ENCODE peak calls at places on chromosomes 12 and 14, in eight cellular contexts. One of them, this sample, is unnamed.

GRCh38 chr14:34785223-34786006 is 71.0 kb upstream of the CFL2 start:
- DNase-seq in WTC11: no peak
- DNase-seq in NCI-H1105: no peak
- DNase-seq in uterus: no peak
- DNase-seq in EH: no peak
- DNase-seq in H7: no peak
- DNase-seq in AG20443: no peak
- DNase-seq in left ventricle myocardium inferior: no peak
- DNase-seq in this sample: no peak

GRCh38 chr14:75224561-75224960 is 48.1 kb upstream of the TMED10 start:
- DNase-seq in EH: peak
- DNase-seq in H7: no peak
- DNase-seq in uterus: no peak
- DNase-seq in AG20443: no peak
- DNase-seq in WTC11: no peak
- DNase-seq in left ventricle myocardium inferior: no peak
- DNase-seq in NCI-H1105: no peak
- DNase-seq in this sample: no peak

GRCh38 chr12:77108707-77109106 is 43.3 kb upstream of the E2F7 start:
- DNase-seq in H7: no peak
- DNase-seq in NCI-H1105: no peak
- DNase-seq in left ventricle myocardium inferior: no peak
- DNase-seq in WTC11: no peak
- DNase-seq in AG20443: no peak
- DNase-seq in EH: no peak
- DNase-seq in uterus: no peak
- DNase-seq in this sample: no peak

GRCh38 chr14:96072746-96073145 is 33.6 kb downstream of the C14orf132 start:
- DNase-seq in left ventricle myocardium inferior: no peak
- DNase-seq in AG20443: no peak
- DNase-seq in EH: no peak
- DNase-seq in H7: no peak
- DNase-seq in uterus: no peak
- DNase-seq in NCI-H1105: no peak
- DNase-seq in WTC11: no peak
- DNase-seq in this sample: no peak

GRCh38 chr12:32891526-32891925 is 5.1 kb downstream of the PKP2 start:
- DNase-seq in EH: no peak
- DNase-seq in WTC11: no peak
- DNase-seq in NCI-H1105: no peak
- DNase-seq in H7: no peak
- DNase-seq in uterus: no peak
- DNase-seq in left ventricle myocardium inferior: no peak
- DNase-seq in AG20443: no peak
- DNase-seq in this sample: no peak

GRCh38 chr14:37900582-37900981 is 305.2 kb downstream of the TTC6 start:
- DNase-seq in uterus: no peak
- DNase-seq in WTC11: no peak
- DNase-seq in left ventricle myocardium inferior: no peak
- DNase-seq in NCI-H1105: no peak
- DNase-seq in EH: no peak
- DNase-seq in AG20443: no peak
- DNase-seq in H7: no peak
- DNase-seq in this sample: no peak

GRCh38 chr12:13891902-13892301 is 89.5 kb downstream of the GRIN2B start:
- DNase-seq in H7: no peak
- DNase-seq in NCI-H1105: no peak
- DNase-seq in left ventricle myocardium inferior: no peak
- DNase-seq in uterus: no peak
- DNase-seq in EH: no peak
- DNase-seq in AG20443: no peak
- DNase-seq in WTC11: no peak
- DNase-seq in this sample: no peak

GRCh38 chr12:93727195-93727811 is 50.1 kb downstream of the CRADD start:
- DNase-seq in EH: peak
- DNase-seq in NCI-H1105: no peak
- DNase-seq in uterus: peak
- DNase-seq in WTC11: no peak
- DNase-seq in AG20443: no peak
- DNase-seq in H7: no peak
- DNase-seq in left ventricle myocardium inferior: no peak
- DNase-seq in this sample: no peak

GRCh38 chr12:28278499-28278898 is 88.2 kb downstream of the CCDC91 start:
- DNase-seq in WTC11: no peak
- DNase-seq in H7: no peak
- DNase-seq in left ventricle myocardium inferior: no peak
- DNase-seq in uterus: no peak
- DNase-seq in AG20443: no peak
- DNase-seq in NCI-H1105: no peak
- DNase-seq in EH: no peak
- DNase-seq in this sample: no peak

GRCh38 chr12:69630191-69630590 is 19.5 kb upstream of the LRRC10 start:
- DNase-seq in EH: peak
- DNase-seq in H7: peak
- DNase-seq in AG20443: peak
- DNase-seq in uterus: no peak
- DNase-seq in WTC11: peak
- DNase-seq in left ventricle myocardium inferior: no peak
- DNase-seq in NCI-H1105: no peak
- DNase-seq in this sample: peak

GRCh38 chr14:45757655-45758054 is 504.7 kb upstream of the MIS18BP1 start:
- DNase-seq in EH: no peak
- DNase-seq in AG20443: no peak
- DNase-seq in left ventricle myocardium inferior: no peak
- DNase-seq in uterus: no peak
- DNase-seq in NCI-H1105: no peak
- DNase-seq in WTC11: no peak
- DNase-seq in H7: no peak
- DNase-seq in this sample: no peak

GRCh38 chr14:105019861-105020814 is 745 bp downstream of the CDCA4 start:
- DNase-seq in AG20443: peak
- DNase-seq in NCI-H1105: no peak
- DNase-seq in left ventricle myocardium inferior: no peak
- DNase-seq in WTC11: peak
- DNase-seq in H7: peak
- DNase-seq in uterus: peak
- DNase-seq in EH: peak
- DNase-seq in this sample: no peak

GRCh38 chr12:108320503-108321293 is 18.4 kb downstream of the CMKLR1 start:
- DNase-seq in uterus: no peak
- DNase-seq in left ventricle myocardium inferior: no peak
- DNase-seq in NCI-H1105: no peak
- DNase-seq in WTC11: peak
- DNase-seq in H7: no peak
- DNase-seq in AG20443: no peak
- DNase-seq in EH: no peak
- DNase-seq in this sample: peak

GRCh38 chr12:31853977-31854376 is 105.2 kb upstream of the RESF1 start:
- DNase-seq in EH: no peak
- DNase-seq in AG20443: no peak
- DNase-seq in H7: no peak
- DNase-seq in WTC11: no peak
- DNase-seq in uterus: no peak
- DNase-seq in NCI-H1105: no peak
- DNase-seq in left ventricle myocardium inferior: no peak
- DNase-seq in this sample: no peak

GRCh38 chr12:50546441-50547318 is 41.9 kb downstream of the DIP2B start:
- DNase-seq in WTC11: no peak
- DNase-seq in H7: no peak
- DNase-seq in NCI-H1105: no peak
- DNase-seq in left ventricle myocardium inferior: no peak
- DNase-seq in AG20443: no peak
- DNase-seq in EH: peak
- DNase-seq in uterus: no peak
- DNase-seq in this sample: no peak

GRCh38 chr12:15650399-15651128 is 138.6 kb downstream of the EPS8 start:
- DNase-seq in EH: peak
- DNase-seq in uterus: no peak
- DNase-seq in NCI-H1105: no peak
- DNase-seq in WTC11: no peak
- DNase-seq in AG20443: no peak
- DNase-seq in left ventricle myocardium inferior: no peak
- DNase-seq in H7: peak
- DNase-seq in this sample: no peak

GRCh38 chr12:124564232-124564958 is 3.0 kb downstream of the NCOR2 start:
- DNase-seq in WTC11: no peak
- DNase-seq in H7: peak
- DNase-seq in left ventricle myocardium inferior: no peak
- DNase-seq in EH: no peak
- DNase-seq in uterus: no peak
- DNase-seq in NCI-H1105: no peak
- DNase-seq in AG20443: no peak
- DNase-seq in this sample: no peak

GRCh38 chr14:90140298-90140955 is 78.6 kb downstream of the KCNK13 start:
- DNase-seq in uterus: no peak
- DNase-seq in NCI-H1105: no peak
- DNase-seq in H7: no peak
- DNase-seq in EH: peak
- DNase-seq in AG20443: no peak
- DNase-seq in WTC11: no peak
- DNase-seq in left ventricle myocardium inferior: no peak
- DNase-seq in this sample: no peak

GRCh38 chr14:76653875-76654572 is 107.2 kb upstream of the VASH1 start:
- DNase-seq in AG20443: no peak
- DNase-seq in left ventricle myocardium inferior: no peak
- DNase-seq in WTC11: no peak
- DNase-seq in NCI-H1105: no peak
- DNase-seq in H7: no peak
- DNase-seq in EH: no peak
- DNase-seq in uterus: no peak
- DNase-seq in this sample: no peak

GRCh38 chr14:103710771-103711392 is 4.4 kb downstream of the XRCC3 start:
- DNase-seq in WTC11: no peak
- DNase-seq in uterus: no peak
- DNase-seq in NCI-H1105: no peak
- DNase-seq in left ventricle myocardium inferior: no peak
- DNase-seq in EH: no peak
- DNase-seq in H7: peak
- DNase-seq in AG20443: no peak
- DNase-seq in this sample: no peak

GRCh38 chr14:101772770-101773169 is 11.3 kb downstream of the PPP2R5C start:
- DNase-seq in WTC11: no peak
- DNase-seq in NCI-H1105: no peak
- DNase-seq in uterus: no peak
- DNase-seq in AG20443: no peak
- DNase-seq in EH: peak
- DNase-seq in H7: no peak
- DNase-seq in left ventricle myocardium inferior: no peak
- DNase-seq in this sample: no peak

GRCh38 chr12:131604146-131604844 is 106.6 kb upstream of the SFSWAP start:
- DNase-seq in H7: peak
- DNase-seq in left ventricle myocardium inferior: no peak
- DNase-seq in NCI-H1105: no peak
- DNase-seq in AG20443: no peak
- DNase-seq in uterus: no peak
- DNase-seq in WTC11: no peak
- DNase-seq in EH: no peak
- DNase-seq in this sample: no peak

GRCh38 chr12:94749890-94750289 is 99.5 kb upstream of the TMCC3 start:
- DNase-seq in uterus: no peak
- DNase-seq in AG20443: no peak
- DNase-seq in EH: no peak
- DNase-seq in NCI-H1105: no peak
- DNase-seq in H7: no peak
- DNase-seq in WTC11: no peak
- DNase-seq in left ventricle myocardium inferior: no peak
- DNase-seq in this sample: no peak

GRCh38 chr12:121124402-121125109 is 8.1 kb upstream of the P2RX7 start:
- DNase-seq in NCI-H1105: no peak
- DNase-seq in H7: no peak
- DNase-seq in AG20443: peak
- DNase-seq in uterus: no peak
- DNase-seq in left ventricle myocardium inferior: no peak
- DNase-seq in EH: peak
- DNase-seq in WTC11: no peak
- DNase-seq in this sample: no peak

GRCh38 chr12:4307593-4308333 is 13.2 kb upstream of the TIGAR start:
- DNase-seq in H7: peak
- DNase-seq in AG20443: peak
- DNase-seq in uterus: peak
- DNase-seq in NCI-H1105: peak
- DNase-seq in EH: peak
- DNase-seq in WTC11: peak
- DNase-seq in left ventricle myocardium inferior: peak
- DNase-seq in this sample: peak

GRCh38 chr12:124548854-124549378 is 18.5 kb downstream of the NCOR2 start:
- DNase-seq in AG20443: peak
- DNase-seq in WTC11: no peak
- DNase-seq in NCI-H1105: no peak
- DNase-seq in EH: peak
- DNase-seq in uterus: peak
- DNase-seq in left ventricle myocardium inferior: no peak
- DNase-seq in H7: peak
- DNase-seq in this sample: no peak

GRCh38 chr12:17361224-17361623 is 728.8 kb downstream of the RERGL start:
- DNase-seq in H7: no peak
- DNase-seq in AG20443: no peak
- DNase-seq in uterus: no peak
- DNase-seq in EH: no peak
- DNase-seq in NCI-H1105: no peak
- DNase-seq in WTC11: no peak
- DNase-seq in left ventricle myocardium inferior: no peak
- DNase-seq in this sample: no peak

GRCh38 chr12:40730281-40730680 is 38.0 kb downstream of the CNTN1 start:
- DNase-seq in AG20443: no peak
- DNase-seq in H7: no peak
- DNase-seq in WTC11: no peak
- DNase-seq in EH: no peak
- DNase-seq in left ventricle myocardium inferior: no peak
- DNase-seq in uterus: no peak
- DNase-seq in NCI-H1105: no peak
- DNase-seq in this sample: no peak

GRCh38 chr14:99349721-99350495 is 77.9 kb upstream of the BCL11B start:
- DNase-seq in NCI-H1105: no peak
- DNase-seq in uterus: no peak
- DNase-seq in WTC11: no peak
- DNase-seq in H7: no peak
- DNase-seq in EH: no peak
- DNase-seq in AG20443: no peak
- DNase-seq in left ventricle myocardium inferior: no peak
- DNase-seq in this sample: no peak

GRCh38 chr12:92574911-92575570 is 127.7 kb upstream of the PLEKHG7 start:
- DNase-seq in WTC11: no peak
- DNase-seq in left ventricle myocardium inferior: no peak
- DNase-seq in NCI-H1105: no peak
- DNase-seq in AG20443: no peak
- DNase-seq in H7: no peak
- DNase-seq in EH: no peak
- DNase-seq in uterus: no peak
- DNase-seq in this sample: no peak

GRCh38 chr12:50033317-50033679 is 8.0 kb upstream of the RACGAP1 start:
- DNase-seq in AG20443: no peak
- DNase-seq in WTC11: no peak
- DNase-seq in uterus: no peak
- DNase-seq in left ventricle myocardium inferior: peak
- DNase-seq in H7: no peak
- DNase-seq in NCI-H1105: no peak
- DNase-seq in EH: no peak
- DNase-seq in this sample: no peak

GRCh38 chr14:82113710-82114109 is 580.1 kb upstream of the SEL1L start:
- DNase-seq in NCI-H1105: no peak
- DNase-seq in WTC11: no peak
- DNase-seq in EH: no peak
- DNase-seq in left ventricle myocardium inferior: no peak
- DNase-seq in H7: no peak
- DNase-seq in uterus: no peak
- DNase-seq in AG20443: no peak
- DNase-seq in this sample: no peak

GRCh38 chr14:93946506-93947170 is 19.5 kb downstream of the FAM181A start:
- DNase-seq in left ventricle myocardium inferior: no peak
- DNase-seq in AG20443: no peak
- DNase-seq in uterus: no peak
- DNase-seq in H7: no peak
- DNase-seq in WTC11: no peak
- DNase-seq in EH: peak
- DNase-seq in NCI-H1105: no peak
- DNase-seq in this sample: no peak

GRCh38 chr14:51595831-51596472 is 55.8 kb upstream of the FRMD6 start:
- DNase-seq in NCI-H1105: no peak
- DNase-seq in WTC11: no peak
- DNase-seq in left ventricle myocardium inferior: no peak
- DNase-seq in uterus: no peak
- DNase-seq in H7: no peak
- DNase-seq in EH: peak
- DNase-seq in AG20443: no peak
- DNase-seq in this sample: no peak